ENCODE peak calls at places on chromosomes 3 and 15, in ten cellular contexts. K is HepG2; N is anterior cingulate cortex; G is T-helper 1 cell; Q is left ventricle myocardium inferior; F is Jurkat, Clone E6-1; P is NCI-H774; H is NCI-H1105; Y is HEK293T; I is T-helper 17 cell. L is an unnamed sample.

GRCh38 chr15:90523373-90523772 is 6.3 kb upstream of the CRTC3 start:
- DNase-seq in K (no peak), N (no peak), G (no peak), Q (no peak), F (no peak), P (no peak), H (no peak), Y (no peak), I (no peak), L (no peak)

GRCh38 chr3:150407818-150408231 is 273 bp upstream of the TSC22D2 start:
- DNase-seq in K (no peak), N (peak; percentile 39), G (no peak), Q (peak; percentile 97), F (no peak), P (no peak), H (no peak), Y (no peak), I (no peak), L (no peak)

GRCh38 chr15:36601497-36601932 is 22.1 kb downstream of the CDIN1 start:
- DNase-seq in K (no peak), N (no peak), G (no peak), Q (peak; percentile 47), F (no peak), P (no peak), H (no peak), Y (no peak), I (no peak), L (no peak)

GRCh38 chr3:82053236-82053635 is 291.8 kb upstream of the GBE1 start:
- DNase-seq in K (no peak), N (no peak), G (no peak), Q (no peak), F (no peak), P (no peak), H (no peak), Y (no peak), I (no peak), L (no peak)

GRCh38 chr3:69232447-69232846 is 110.1 kb upstream of the LMOD3 start:
- DNase-seq in K (no peak), N (no peak), G (no peak), Q (no peak), F (peak; percentile 69), P (peak; percentile 48), H (no peak), Y (no peak), I (no peak), L (no peak)

GRCh38 chr3:81339040-81339845 is 422.2 kb downstream of the GBE1 start:
- DNase-seq in K (peak; percentile 12), N (no peak), G (no peak), Q (no peak), F (peak; percentile 14), P (no peak), H (no peak), Y (peak; percentile 11), I (no peak), L (no peak)

GRCh38 chr3:46848271-46849097 is 14.8 kb downstream of the MYL3 start:
- DNase-seq in K (no peak), N (no peak), G (no peak), Q (peak; percentile 61), F (no peak), P (no peak), H (no peak), Y (peak; percentile 63), I (no peak), L (peak; percentile 81)

GRCh38 chr3:114417682-114418081 is 123.9 kb downstream of the TIGIT start:
- DNase-seq in K (no peak), N (no peak), G (no peak), Q (no peak), F (no peak), P (no peak), H (no peak), Y (no peak), I (no peak), L (no peak)

GRCh38 chr3:184040010-184040409 is 8.5 kb downstream of the HTR3D start:
- DNase-seq in K (peak; percentile 38), N (no peak), G (no peak), Q (no peak), F (no peak), P (peak; percentile 70), H (no peak), Y (peak; percentile 31), I (no peak), L (no peak)

GRCh38 chr3:154025007-154025406 is 96.2 kb upstream of the ARHGEF26 start:
- DNase-seq in K (no peak), N (no peak), G (no peak), Q (no peak), F (no peak), P (no peak), H (no peak), Y (no peak), I (no peak), L (no peak)

GRCh38 chr15:90762109-90762508 is 45.0 kb downstream of the BLM start:
- DNase-seq in K (no peak), N (no peak), G (no peak), Q (peak; percentile 77), F (no peak), P (no peak), H (no peak), Y (no peak), I (no peak), L (peak; percentile 83)

GRCh38 chr15:68373028-68373427 is 58.9 kb downstream of the ITGA11 start:
- DNase-seq in K (no peak), N (no peak), G (no peak), Q (no peak), F (no peak), P (no peak), H (no peak), Y (no peak), I (no peak), L (no peak)

GRCh38 chr3:126373682-126374601 is 16.7 kb upstream of the KLF15 start:
- DNase-seq in K (no peak), N (no peak), G (peak; percentile 5), Q (no peak), F (peak; percentile 41), P (no peak), H (no peak), Y (no peak), I (no peak), L (peak; percentile 52)

GRCh38 chr15:101170568-101171350 is 81.1 kb downstream of the CHSY1 start:
- DNase-seq in K (no peak), N (no peak), G (no peak), Q (no peak), F (no peak), P (no peak), H (no peak), Y (no peak), I (no peak), L (peak; percentile 68)

GRCh38 chr3:156981005-156981404 is 154.9 kb downstream of the LEKR1 start:
- DNase-seq in K (no peak), N (no peak), G (no peak), Q (no peak), F (no peak), P (no peak), H (no peak), Y (no peak), I (no peak), L (no peak)

GRCh38 chr3:70550723-70551319 is 238.4 kb upstream of the MDFIC2 start:
- DNase-seq in K (peak; percentile 42), N (no peak), G (peak; percentile 52), Q (peak; percentile 63), F (peak; percentile 48), P (peak; percentile 2), H (no peak), Y (peak; percentile 15), I (peak; percentile 50), L (peak; percentile 62)

GRCh38 chr15:66161108-66161507 is 92.4 kb downstream of the MEGF11 start:
- DNase-seq in K (no peak), N (no peak), G (no peak), Q (no peak), F (peak; percentile 74), P (no peak), H (no peak), Y (no peak), I (no peak), L (no peak)

GRCh38 chr15:89090791-89091666 is 2.8 kb downstream of the ABHD2 start:
- DNase-seq in K (no peak), N (peak; percentile 60), G (no peak), Q (peak; percentile 73), F (no peak), P (no peak), H (no peak), Y (no peak), I (no peak), L (peak; percentile 88)

GRCh38 chr15:57505056-57505713 is 86.5 kb upstream of the MYZAP start:
- DNase-seq in K (peak; percentile 19), N (no peak), G (no peak), Q (no peak), F (no peak), P (no peak), H (no peak), Y (no peak), I (no peak), L (no peak)

GRCh38 chr3:40240921-40241320 is 68.6 kb upstream of the EIF1B start:
- DNase-seq in K (no peak), N (no peak), G (no peak), Q (no peak), F (peak; percentile 2), P (no peak), H (no peak), Y (no peak), I (no peak), L (no peak)

GRCh38 chr3:134471521-134472193 is 14.1 kb downstream of the ANAPC13 start:
- DNase-seq in K (no peak), N (no peak), G (no peak), Q (no peak), F (no peak), P (no peak), H (no peak), Y (no peak), I (no peak), L (no peak)

GRCh38 chr3:188049890-188050530 is 103.9 kb upstream of the LPP start:
- DNase-seq in K (no peak), N (no peak), G (peak; percentile 21), Q (no peak), F (peak; percentile 77), P (no peak), H (no peak), Y (no peak), I (peak; percentile 15), L (no peak)